ENCODE peak calls at places on chromosomes 12 and 14, in four cellular contexts. V is GM13977, B is neural progenitor cell, Z is psoas muscle. W is an unnamed sample.

GRCh38 chr12:9404031-9404430 is 195.8 kb upstream of the PZP start:
- DNase-seq in V (no peak), B (peak), Z (no peak), W (no peak)

GRCh38 chr14:49970474-49971147 is 77.7 kb downstream of the ARF6 start:
- DNase-seq in Z (no peak), B (no peak), V (no peak), W (no peak)

GRCh38 chr12:119990382-119990874 is 1.4 kb downstream of the BICDL1 start:
- DNase-seq in V (peak), B (peak), Z (no peak), W (no peak)

GRCh38 chr14:77067632-77068514 is 30.2 kb upstream of the CIPC start:
- DNase-seq in B (peak), Z (peak), V (peak), W (no peak)

GRCh38 chr12:109295764-109296425 is 13.2 kb downstream of the FOXN4 start:
- DNase-seq in Z (no peak), B (no peak), V (no peak), W (no peak)

GRCh38 chr14:35258420-35258819 is 33.8 kb upstream of the PSMA6 start:
- DNase-seq in Z (no peak), B (no peak), V (no peak), W (no peak)

GRCh38 chr12:131592972-131593371 is 117.9 kb upstream of the SFSWAP start:
- DNase-seq in V (peak), Z (no peak), B (no peak), W (no peak)

GRCh38 chr14:50864237-50864636 is 7.6 kb upstream of the ABHD12B start:
- DNase-seq in Z (no peak), V (no peak), B (no peak), W (no peak)

GRCh38 chr14:26389646-26390508 is 208.0 kb downstream of the NOVA1 start:
- DNase-seq in V (no peak), Z (no peak), B (no peak), W (no peak)

GRCh38 chr12:9992296-9992695 is 6.6 kb downstream of the CLEC1B start:
- DNase-seq in V (no peak), B (no peak), Z (no peak), W (no peak)

GRCh38 chr14:62824086-62824485 is 221.2 kb downstream of the KCNH5 start:
- DNase-seq in Z (no peak), B (no peak), V (no peak), W (no peak)

GRCh38 chr12:81330480-81330879 is 252.6 kb downstream of the ACSS3 start:
- DNase-seq in V (no peak), B (no peak), Z (no peak), W (no peak)

GRCh38 chr12:63042646-63043045 is 107.7 kb upstream of the PPM1H start:
- DNase-seq in V (no peak), B (no peak), Z (no peak), W (no peak)

GRCh38 chr14:46985529-46986137 is 334.1 kb upstream of the RPL10L start:
- DNase-seq in V (no peak), Z (no peak), B (no peak), W (no peak)

DNA sequence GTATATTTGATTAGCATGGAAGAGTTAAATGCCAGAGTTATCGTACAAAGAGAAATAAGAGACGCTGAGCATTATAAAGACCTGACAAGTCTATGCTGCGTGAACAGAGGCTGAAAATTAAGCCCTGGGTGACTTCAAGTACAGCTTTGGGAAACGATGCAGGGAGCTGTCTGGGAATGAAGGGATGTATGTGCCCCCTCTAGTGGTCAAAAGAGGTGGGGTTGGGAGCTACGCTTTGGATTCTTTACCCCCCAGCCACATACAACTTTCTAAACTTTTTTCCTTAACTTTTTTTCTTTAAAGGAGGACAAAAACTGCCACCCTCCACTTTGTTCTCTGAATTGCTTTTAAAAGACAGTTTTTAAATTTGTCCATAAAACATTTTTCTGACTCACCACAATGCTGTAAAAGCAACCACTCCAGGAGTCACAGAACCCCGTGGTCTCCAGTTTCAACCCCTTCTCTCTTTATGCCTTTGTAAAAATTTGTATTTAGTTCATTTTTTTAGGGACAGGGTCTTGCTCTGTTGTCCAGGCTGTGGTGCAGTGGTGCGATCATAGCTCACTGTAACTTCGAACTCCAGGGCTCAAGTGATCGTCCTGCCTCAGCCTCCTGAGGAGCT is 59.4 kb downstream of the ZNF664 start:
- DNase-seq in Z (no peak), V (peak), B (peak), W (no peak)
- TF ChIP-seq CTCF in Z (peak), V (peak), B (peak), W (no peak)

GRCh38 chr14:59882957-59883356 is 12.4 kb upstream of the RTN1 start:
- DNase-seq in Z (no peak), B (peak), V (no peak), W (no peak)
- TF ChIP-seq CTCF in Z (no peak), B (peak), V (no peak), W (no peak)

GRCh38 chr12:26466709-26467108 is 271.3 kb downstream of the SSPN start:
- DNase-seq in V (no peak), B (no peak), Z (no peak), W (no peak)

GRCh38 chr12:26461799-26462198 is 266.4 kb downstream of the SSPN start:
- DNase-seq in V (peak), Z (no peak), B (no peak), W (no peak)

GRCh38 chr12:26469801-26470200 is 274.4 kb downstream of the SSPN start:
- DNase-seq in V (no peak), Z (no peak), B (no peak), W (no peak)

GRCh38 chr12:26460361-26460760 is 265.0 kb downstream of the SSPN start:
- DNase-seq in V (no peak), Z (no peak), B (no peak), W (no peak)

GRCh38 chr12:26465419-26466097 is 270.2 kb downstream of the SSPN start:
- DNase-seq in B (peak), Z (no peak), V (no peak), W (no peak)
- TF ChIP-seq CTCF in B (peak), Z (no peak), V (no peak), W (no peak)

DNA sequence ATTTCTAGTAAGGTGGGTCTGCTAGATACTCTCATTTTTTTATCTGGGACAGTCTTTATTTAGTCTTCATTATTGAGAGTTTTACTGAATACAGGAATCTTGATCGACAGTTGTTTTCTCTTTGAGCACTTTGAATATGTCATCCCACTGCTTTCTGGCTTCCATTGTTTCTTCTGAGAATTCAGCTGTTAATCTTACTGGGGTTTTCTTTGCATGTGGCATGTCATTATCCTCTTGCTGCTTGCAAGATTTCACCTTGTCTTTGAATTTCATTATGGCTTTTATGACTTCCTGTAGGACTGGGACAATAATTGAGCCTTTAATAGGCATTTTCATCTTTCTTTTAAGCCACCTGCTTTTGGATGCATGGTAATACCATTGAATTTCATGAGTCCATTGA is 46.7 kb upstream of the RD3L start:
- DNase-seq in V (no peak), B (no peak), Z (no peak), W (no peak)
- TF ChIP-seq CTCF in V (no peak), B (no peak), Z (no peak), W (no peak)

DNA sequence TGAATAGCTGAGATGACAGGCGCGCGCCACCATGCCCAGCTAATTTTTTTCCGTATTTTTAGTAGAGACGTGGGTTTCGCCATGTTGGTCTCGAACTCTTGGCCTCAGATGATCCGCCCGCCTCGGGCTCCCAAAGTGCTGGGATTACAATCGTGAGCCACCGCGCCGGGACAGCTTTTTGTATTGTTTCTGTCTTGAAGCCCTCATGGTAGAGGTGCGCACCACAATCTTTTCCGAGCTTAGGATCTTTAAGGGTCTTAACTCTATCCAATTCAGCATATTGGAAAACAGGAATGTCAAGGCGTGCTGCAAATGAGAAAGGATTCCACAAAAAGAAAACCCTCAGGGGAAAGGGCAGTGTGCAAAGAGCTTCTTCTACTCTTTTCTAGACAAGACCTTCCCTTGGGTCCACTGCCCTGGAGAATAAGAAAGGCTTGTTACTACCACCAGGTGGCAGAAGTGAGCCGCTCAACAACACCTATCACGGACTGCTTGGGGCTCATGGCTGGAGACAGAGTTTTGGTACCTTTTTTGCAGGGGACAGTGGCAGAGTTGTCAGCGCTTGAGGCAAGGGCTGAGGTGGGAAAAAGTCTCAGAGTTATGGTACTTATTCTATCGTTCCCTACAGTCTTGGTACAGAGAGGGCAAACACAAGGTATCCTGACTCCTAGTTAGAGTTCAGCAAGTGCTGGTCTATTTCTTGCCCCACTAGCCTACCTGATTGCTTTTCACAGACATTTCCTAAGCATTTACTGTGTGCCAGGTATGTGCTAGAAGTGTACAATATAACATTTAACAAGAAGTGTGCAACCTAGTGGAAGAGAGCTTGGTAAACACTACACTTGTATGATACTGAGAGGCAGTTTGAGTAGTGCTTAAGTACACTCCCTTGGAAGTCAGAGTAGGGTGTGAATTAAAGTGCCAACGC is 16.4 kb upstream of the SP7 start:
- DNase-seq in V (peak), B (peak), Z (peak), W (peak)
- TF ChIP-seq CTCF in V (peak), B (peak), Z (peak), W (peak)

DNA sequence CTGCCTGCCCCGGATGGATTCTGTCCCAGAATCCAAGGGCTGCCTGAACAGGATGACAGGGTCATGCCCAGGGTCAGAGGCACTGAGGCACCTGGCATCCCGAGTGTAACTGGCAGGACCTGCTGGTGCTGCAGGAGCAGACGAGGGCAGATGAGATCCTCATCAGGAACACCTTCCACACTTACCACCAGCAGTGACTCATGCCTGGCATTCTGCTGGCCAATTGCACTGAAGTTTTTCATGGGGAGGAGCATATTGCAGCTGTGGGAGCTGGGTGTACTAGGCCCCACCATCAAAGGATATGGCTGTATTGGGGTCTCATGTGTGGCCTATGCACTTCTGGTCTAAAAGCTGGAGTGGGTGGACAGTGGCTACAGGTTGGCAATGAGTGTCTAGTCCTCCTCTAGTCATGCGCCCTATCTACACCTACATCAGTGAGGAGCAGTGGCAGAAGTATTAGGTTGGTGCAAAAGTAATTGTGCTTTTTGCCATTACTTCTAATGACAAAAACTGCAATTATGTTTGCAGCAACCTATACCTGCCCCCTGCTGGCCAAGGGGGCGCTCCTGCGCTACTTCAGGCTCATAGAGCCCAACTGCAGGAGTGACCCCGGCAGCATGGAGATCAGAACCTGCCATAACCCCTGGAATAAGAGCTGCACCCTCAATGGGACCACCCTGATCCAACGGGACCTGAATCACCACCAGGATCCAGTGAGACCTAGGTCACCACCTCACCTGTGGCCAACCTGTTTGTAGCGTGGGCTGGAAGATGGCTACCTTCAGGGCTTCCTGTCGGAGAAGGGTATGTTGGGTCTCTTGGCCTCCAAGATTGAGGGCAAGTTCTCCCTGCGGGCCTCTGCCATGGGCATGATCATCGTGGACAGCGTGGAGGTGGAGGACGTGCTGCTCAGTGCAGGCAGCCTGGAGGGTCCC is 8.0 kb upstream of the C12orf42 start:
- DNase-seq in B (peak), Z (no peak), V (no peak), W (no peak)
- TF ChIP-seq CTCF in B (peak), Z (no peak), V (peak), W (no peak)

GRCh38 chr12:112468041-112468440 is 49.3 kb downstream of the PTPN11 start:
- DNase-seq in Z (no peak), V (no peak), B (no peak), W (no peak)

GRCh38 chr12:112473056-112473455 is 54.3 kb downstream of the PTPN11 start:
- DNase-seq in V (peak), Z (no peak), B (peak), W (no peak)
- TF ChIP-seq CTCF in V (peak), Z (no peak), B (peak), W (no peak)

GRCh38 chr12:123543541-123543940 is 10.0 kb upstream of the RILPL1 start:
- DNase-seq in Z (no peak), B (no peak), V (no peak), W (no peak)

GRCh38 chr12:123546281-123546680 is 12.8 kb upstream of the RILPL1 start:
- DNase-seq in Z (no peak), V (no peak), B (no peak), W (no peak)

DNA sequence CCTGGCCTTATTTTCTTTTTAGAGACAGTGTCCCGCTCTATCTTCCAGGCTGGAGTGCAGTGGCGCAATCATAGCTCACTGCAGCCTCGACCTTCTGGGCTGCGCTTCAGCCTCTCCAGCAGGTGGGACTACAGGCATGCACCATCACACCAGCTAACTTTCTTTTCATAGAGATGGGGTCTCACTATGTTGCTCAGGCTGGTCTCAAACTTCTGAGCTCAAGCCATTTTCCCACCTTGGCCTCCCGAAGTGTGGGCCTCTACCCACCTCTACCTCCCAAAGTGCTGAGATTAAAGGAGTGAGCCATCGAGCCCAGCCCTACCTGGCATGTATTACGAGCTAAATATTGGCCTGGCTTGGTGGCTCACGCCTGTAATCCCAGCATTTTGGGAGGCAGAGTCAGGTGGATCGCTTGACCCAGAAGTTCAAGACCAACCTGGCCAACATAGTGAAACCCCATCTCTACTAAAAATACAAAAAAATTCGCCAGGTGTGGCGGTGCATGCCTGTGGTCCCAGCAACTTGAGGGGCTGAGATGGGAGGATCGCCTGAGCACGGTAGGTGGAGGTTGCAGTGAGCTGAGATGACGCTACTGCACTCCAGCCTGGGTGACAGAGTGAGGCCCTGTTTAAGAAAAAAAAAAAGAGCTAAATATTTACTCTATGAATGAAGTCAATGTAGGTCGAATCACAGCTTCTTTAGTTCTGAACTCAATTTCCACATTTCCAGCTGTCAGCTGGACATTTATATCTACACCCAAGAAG is 7.6 kb upstream of the RILPL1 start:
- DNase-seq in B (no peak), V (no peak), Z (no peak), W (no peak)
- TF ChIP-seq CTCF in B (no peak), V (no peak), Z (no peak), W (no peak)

DNA sequence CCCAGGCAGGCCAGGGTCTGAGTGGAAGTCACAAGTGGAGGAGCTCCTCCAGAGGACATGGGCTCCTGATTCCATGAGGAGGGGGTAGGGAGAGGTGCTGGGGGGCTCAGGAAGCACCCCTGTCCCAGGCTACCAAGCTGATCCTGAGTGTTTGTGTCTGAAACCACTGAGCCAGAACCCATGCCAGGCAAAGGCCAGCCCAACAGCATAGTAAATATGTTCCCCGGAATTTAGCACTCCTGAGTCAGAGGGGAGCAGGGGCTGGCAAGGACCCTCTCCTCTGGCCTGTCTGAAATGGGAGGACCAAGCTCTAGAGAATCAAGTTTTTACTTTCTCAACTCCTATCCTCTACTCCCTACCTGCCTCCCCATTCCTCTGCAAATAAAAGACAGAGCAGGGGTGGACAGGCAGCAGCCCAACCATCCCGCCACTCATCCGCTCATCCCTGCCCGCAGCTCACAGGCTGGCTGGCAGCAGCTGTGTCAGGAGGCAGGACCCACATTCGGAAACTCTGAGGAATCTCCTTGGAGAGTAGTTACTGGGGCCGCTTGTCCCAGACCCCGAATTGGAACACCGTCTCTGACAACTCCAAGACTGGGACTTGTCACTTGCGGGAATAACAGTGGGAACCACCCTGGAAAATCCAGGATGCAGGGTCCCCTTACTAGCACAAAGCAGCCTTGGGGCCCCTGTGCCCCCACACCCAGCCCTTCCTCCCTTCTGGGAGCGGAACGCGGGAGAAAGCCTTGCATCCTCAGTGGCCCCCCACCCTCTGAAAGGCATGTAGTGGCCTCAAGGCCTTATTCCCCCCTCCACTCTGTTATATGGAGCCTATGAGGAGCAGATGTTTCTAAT is 102.5 kb downstream of the ZFP36L1 start:
- DNase-seq in B (peak), V (no peak), Z (no peak), W (no peak)
- TF ChIP-seq CTCF in B (no peak), V (no peak), Z (no peak), W (no peak)